ENCODE peak calls at places on chromosomes 11 and 22, in ten cellular contexts. A is A549, C is transverse colon, L is body of pancreas, M is breast epithelium, Z is ovary, B is HCT116, F is tibial nerve, R is Peyer's patch, Y is GM12891. T is an unnamed sample.

GRCh38 chr22:37403267-37403960 is 23.9 kb downstream of the ELFN2 start:
- DNase-seq in A (no peak), C (no peak), L (no peak), M (no peak), Z (no peak), B (no peak), F (no peak), R (no peak), Y (no peak), T (no peak)

GRCh38 chr11:13465909-13466371 is 2.9 kb upstream of the BTBD10 start:
- DNase-seq in A (peak; percentile 62), C (no peak), L (peak; percentile 18), M (no peak), Z (no peak), B (peak; percentile 70), F (peak; percentile 18), R (no peak), Y (no peak), T (peak; percentile 31)

GRCh38 chr11:8839306-8839956 is 71.6 kb upstream of the AKIP1 start:
- DNase-seq in A (no peak), C (no peak), L (no peak), M (no peak), Z (no peak), B (no peak), F (no peak), R (no peak), Y (no peak), T (no peak)

GRCh38 chr11:102664001-102664752 is 39.0 kb upstream of the MMP20 start:
- DNase-seq in A (no peak), C (no peak), L (no peak), M (no peak), Z (no peak), B (peak; percentile 13), F (no peak), R (no peak), Y (no peak), T (peak; percentile 2)

GRCh38 chr11:20203836-20204235 is 43.6 kb upstream of the DBX1 start:
- DNase-seq in A (no peak), C (no peak), L (no peak), M (no peak), Z (no peak), B (no peak), F (no peak), R (no peak), Y (no peak), T (peak; percentile 81)

GRCh38 chr22:49793871-49794270 is 33.8 kb downstream of the BRD1 start:
- DNase-seq in A (no peak), C (no peak), L (no peak), M (no peak), Z (no peak), B (no peak), F (no peak), R (no peak), Y (no peak), T (no peak)

GRCh38 chr11:11481371-11481770 is 128.3 kb upstream of the CSNK2A3 start:
- DNase-seq in A (no peak), C (no peak), L (no peak), M (no peak), Z (no peak), B (no peak), F (no peak), R (no peak), Y (no peak), T (no peak)

GRCh38 chr22:43783777-43784176 is 28.3 kb downstream of the EFCAB6 start:
- DNase-seq in A (no peak), C (no peak), L (no peak), M (no peak), Z (no peak), B (peak; percentile 7), F (no peak), R (no peak), Y (no peak), T (no peak)

GRCh38 chr11:59247535-59248227 is 35.0 kb upstream of the MPEG1 start:
- DNase-seq in A (no peak), C (no peak), L (no peak), M (no peak), Z (no peak), B (no peak), F (peak; percentile 78), R (no peak), Y (no peak), T (no peak)

GRCh38 chr11:35009941-35010337 is 93.5 kb downstream of the PDHX start:
- DNase-seq in A (peak; percentile 37), C (no peak), L (no peak), M (no peak), Z (no peak), B (no peak), F (no peak), R (no peak), Y (no peak), T (no peak)

GRCh38 chr22:37119872-37120271 is 10.4 kb upstream of the TMPRSS6 start:
- DNase-seq in A (no peak), C (no peak), L (no peak), M (no peak), Z (no peak), B (no peak), F (no peak), R (no peak), Y (no peak), T (no peak)

GRCh38 chr22:26416670-26417270 is 12.3 kb upstream of the ASPHD2 start:
- DNase-seq in A (no peak), C (no peak), L (no peak), M (peak; percentile 59), Z (no peak), B (no peak), F (peak; percentile 11), R (no peak), Y (no peak), T (no peak)

DNA sequence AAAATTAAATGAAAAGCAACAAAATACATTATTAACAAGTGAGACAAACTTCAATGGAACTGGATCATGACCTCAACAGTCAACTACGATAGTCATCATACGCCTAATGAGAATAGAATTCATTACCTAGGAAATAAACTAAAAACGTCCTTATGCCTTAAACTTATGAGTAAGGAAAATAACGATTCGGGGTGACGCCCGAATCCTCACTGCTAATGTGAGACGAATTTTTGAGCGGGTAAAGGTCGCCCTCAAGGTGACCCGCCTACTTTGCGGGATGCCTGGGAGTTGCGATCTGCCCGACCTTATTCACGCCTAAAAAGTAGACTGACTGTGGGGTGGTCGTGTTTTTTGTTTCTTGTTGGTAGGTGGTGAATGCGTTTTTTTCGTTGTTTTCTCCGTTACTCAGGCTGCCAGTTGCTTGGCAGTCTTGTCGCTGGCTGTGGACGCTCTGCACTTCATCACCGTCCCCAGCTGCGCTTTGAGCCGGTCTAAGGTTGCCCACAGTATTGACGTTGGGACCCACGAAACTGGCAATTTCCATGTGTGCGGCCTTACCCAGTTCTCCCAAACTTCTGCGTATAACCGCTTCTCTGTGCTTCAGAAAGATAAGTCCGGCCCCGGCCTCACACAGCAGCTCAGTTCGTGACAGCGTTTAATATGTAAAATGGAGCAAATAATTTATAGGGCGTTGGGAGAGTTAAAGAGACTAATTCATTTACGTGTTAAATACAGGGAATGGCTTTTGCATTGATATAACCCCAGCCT is 593 bp upstream of the POLDIP3 start:
- DNase-seq in A (peak; percentile 87), C (peak; percentile 92), L (peak; percentile 91), M (peak; percentile 90), Z (peak; percentile 90), B (peak; percentile 99), F (peak; percentile 78), R (peak; percentile 80), Y (peak; percentile 74), T (peak; percentile 98)
- TF ChIP-seq POLR2A in A (peak; percentile 100), C (peak; percentile 99), L (peak; percentile 100), M (peak; percentile 97), Z (peak; percentile 89), B (peak; percentile 100), F (peak; percentile 93), R (peak; percentile 99), Y (peak; percentile 100), T (peak; percentile 100)

DNA sequence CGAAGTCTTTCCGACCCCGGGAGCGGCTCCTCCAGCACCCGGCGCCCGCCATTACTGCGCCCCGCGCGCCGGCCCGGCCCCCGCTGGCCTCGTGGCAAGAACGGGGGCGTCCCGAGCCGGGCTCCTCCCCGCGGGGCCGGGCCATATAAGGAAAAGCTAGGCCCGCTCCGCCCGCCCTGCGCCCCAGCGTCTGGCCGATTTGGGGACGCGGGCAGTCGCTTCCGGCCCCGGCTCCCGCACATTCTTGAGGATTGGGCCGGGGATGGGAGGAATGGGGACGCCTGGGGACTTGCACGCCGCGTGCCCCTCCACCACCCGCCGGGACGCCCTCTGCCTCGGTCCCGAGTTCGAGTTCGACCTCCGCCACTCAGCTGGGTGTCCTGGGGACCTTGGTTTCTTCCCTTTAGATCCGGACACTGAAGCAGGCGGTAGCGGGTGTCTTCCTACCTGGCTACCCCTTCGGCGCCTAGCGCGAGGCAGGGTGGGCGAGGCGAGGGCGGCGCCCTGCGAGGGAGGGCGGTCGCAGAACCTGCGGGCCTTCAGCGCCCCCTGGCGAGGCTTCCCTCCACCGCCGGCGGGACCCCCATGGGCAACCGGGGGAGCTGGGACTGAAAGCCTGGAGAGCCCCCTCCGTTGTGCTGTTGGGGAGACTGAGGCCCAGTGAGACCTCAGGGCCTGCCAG is 3.8 kb downstream of the SMTN start:
- DNase-seq in A (no peak), C (peak; percentile 90), L (peak; percentile 82), M (peak; percentile 90), Z (peak; percentile 91), B (no peak), F (peak; percentile 84), R (peak; percentile 90), Y (peak; percentile 95), T (peak; percentile 91)
- TF ChIP-seq POLR2A in A (no peak), C (peak; percentile 63), L (peak; percentile 82), M (peak; percentile 26), Z (peak; percentile 54), B (peak; percentile 60), F (peak; percentile 64), R (peak; percentile 37), Y (peak; percentile 74), T (peak; percentile 75)

DNA sequence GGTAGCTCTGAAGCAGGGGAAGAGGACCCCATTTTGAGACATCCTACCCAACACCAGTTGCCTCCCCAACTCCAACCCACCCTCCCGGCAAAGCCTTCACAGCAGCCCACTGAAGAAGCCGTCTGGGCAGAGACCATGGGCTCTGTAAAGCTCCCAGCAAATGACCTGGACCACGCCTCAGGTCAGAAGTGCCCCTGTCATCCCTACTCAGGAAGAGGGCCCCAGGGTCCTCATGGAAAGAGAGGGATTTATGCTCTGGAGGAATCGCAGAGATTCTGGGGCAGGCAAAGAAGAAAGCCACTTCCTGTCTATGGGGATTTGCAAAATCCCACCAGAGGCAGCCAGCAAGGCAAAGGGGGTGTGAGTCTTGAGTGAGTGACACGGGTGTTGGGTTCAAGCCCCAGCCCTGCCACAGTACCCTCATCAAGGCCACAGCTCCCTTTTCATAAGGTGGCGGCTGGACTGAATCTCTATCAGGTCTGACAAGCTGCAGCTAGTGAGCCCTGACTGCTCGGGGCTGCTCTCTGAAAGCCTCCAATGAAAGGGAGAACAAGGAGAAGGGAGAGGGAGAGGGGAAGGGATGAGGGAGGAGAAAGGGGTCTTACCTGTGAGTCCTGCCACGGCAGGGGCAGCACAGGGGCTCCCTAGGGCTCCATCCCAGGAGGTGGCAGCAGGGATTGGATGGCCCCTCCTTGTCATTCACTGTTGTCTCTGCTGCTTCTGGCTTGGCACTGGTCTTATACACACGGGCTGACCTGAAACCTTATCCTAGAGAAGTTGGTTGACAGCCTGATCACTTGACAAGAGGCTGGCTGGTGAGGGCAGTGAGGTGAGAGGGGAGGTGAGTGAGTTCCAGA is at the start of gene UCP3:
- DNase-seq in A (no peak), C (no peak), L (no peak), M (no peak), Z (no peak), B (no peak), F (no peak), R (no peak), Y (no peak), T (no peak)
- TF ChIP-seq POLR2A in A (no peak), C (no peak), L (no peak), M (no peak), Z (no peak), B (no peak), F (no peak), R (no peak), Y (no peak), T (no peak)

GRCh38 chr11:117072517-117073218 is 25.6 kb downstream of the SIK3 start:
- DNase-seq in A (peak; percentile 71), C (no peak), L (no peak), M (no peak), Z (no peak), B (peak; percentile 91), F (no peak), R (no peak), Y (no peak), T (peak; percentile 80)
- TF ChIP-seq POLR2A in A (no peak), C (no peak), L (no peak), M (no peak), Z (no peak), B (no peak), F (no peak), R (no peak), Y (no peak), T (no peak)

T was measured in erythroblast.